ENCODE peak calls at places on chromosome 1, in eight cellular contexts. G is NCI-H1417 treated with DMSO at 0.1 percent for 48 hours; T is fibroblast of the aortic adventitia; I is nephron progenitor cell; V is EH; F is activated naive CD8-positive, alpha-beta T cell treated with anti-CD3 and anti-CD28 coated beads for 36 hours; Z is HS-5; X is stimulated activated naive CD4-positive, alpha-beta T cell. D is an unnamed sample.

GRCh38 chr1:26053718-26054572 is 8.0 kb upstream of the SLC30A2 start:
- DNase-seq in G (no peak), T (no peak), I (peak; percentile 54), V (no peak), F (no peak), Z (no peak), X (no peak), D (no peak)

GRCh38 chr1:1359316-1359667 is 937 bp upstream of the MXRA8 start:
- DNase-seq in G (no peak), T (peak; percentile 84), I (no peak), V (peak; percentile 82), F (no peak), Z (no peak), X (peak; percentile 21), D (no peak)

GRCh38 chr1:183461350-183461749 is 10.9 kb upstream of the SMG7 start:
- DNase-seq in G (no peak), T (peak; percentile 35), I (no peak), V (peak; percentile 21), F (no peak), Z (no peak), X (no peak), D (no peak)

GRCh38 chr1:206456577-206457375 is 13.5 kb upstream of the IKBKE start:
- DNase-seq in G (no peak), T (no peak), I (no peak), V (peak; percentile 76), F (no peak), Z (no peak), X (no peak), D (no peak)

GRCh38 chr1:77511440-77511840 is 171.0 kb downstream of the ZZZ3 start:
- DNase-seq in G (no peak), T (peak; percentile 91), I (no peak), V (peak; percentile 98), F (no peak), Z (peak; percentile 85), X (no peak), D (no peak)

GRCh38 chr1:227792216-227793078 is 23.0 kb upstream of the PRSS38 start:
- DNase-seq in G (no peak), T (no peak), I (no peak), V (no peak), F (no peak), Z (no peak), X (no peak), D (no peak)

GRCh38 chr1:190837888-190838287 is 360.2 kb upstream of the BRINP3 start:
- DNase-seq in G (no peak), T (no peak), I (no peak), V (no peak), F (no peak), Z (no peak), X (no peak), D (no peak)

GRCh38 chr1:43864111-43865045 is 69.2 kb upstream of the ARTN start:
- DNase-seq in G (no peak), T (no peak), I (no peak), V (no peak), F (no peak), Z (no peak), X (no peak), D (no peak)

GRCh38 chr1:66519988-66520387 is 14.0 kb upstream of the SGIP1 start:
- DNase-seq in G (no peak), T (no peak), I (no peak), V (no peak), F (no peak), Z (no peak), X (no peak), D (no peak)

GRCh38 chr1:198830397-198830796 is 191.6 kb downstream of the PTPRC start:
- DNase-seq in G (no peak), T (no peak), I (peak; percentile 5), V (no peak), F (no peak), Z (no peak), X (no peak), D (no peak)

GRCh38 chr1:195806060-195806459 is 802.2 kb downstream of the KCNT2 start:
- DNase-seq in G (no peak), T (no peak), I (no peak), V (peak; percentile 8), F (no peak), Z (no peak), X (no peak), D (no peak)

GRCh38 chr1:205631010-205631726 is 643 bp downstream of the ELK4 start:
- DNase-seq in G (peak; percentile 40), T (peak; percentile 60), I (peak; percentile 79), V (peak; percentile 75), F (peak; percentile 88), Z (peak; percentile 31), X (peak; percentile 84), D (peak; percentile 53)

GRCh38 chr1:109927908-109928307 is 17.3 kb downstream of the CSF1 start:
- DNase-seq in G (no peak), T (peak; percentile 88), I (no peak), V (peak; percentile 84), F (no peak), Z (no peak), X (no peak), D (no peak)

GRCh38 chr1:186566140-186566850 is 105.4 kb upstream of the PDC start:
- DNase-seq in G (no peak), T (no peak), I (no peak), V (peak; percentile 64), F (no peak), Z (no peak), X (no peak), D (no peak)

GRCh38 chr1:112673589-112674439 is 645 bp upstream of the MOV10 start:
- DNase-seq in G (no peak), T (peak; percentile 83), I (no peak), V (peak; percentile 71), F (no peak), Z (peak; percentile 28), X (peak; percentile 50), D (no peak)

GRCh38 chr1:221030121-221030649 is 150.9 kb downstream of the HLX start:
- DNase-seq in G (no peak), T (no peak), I (no peak), V (peak; percentile 63), F (no peak), Z (no peak), X (no peak), D (no peak)

GRCh38 chr1:202656951-202657646 is 53.2 kb downstream of the SYT2 start:
- DNase-seq in G (no peak), T (peak; percentile 34), I (peak; percentile 82), V (peak; percentile 56), F (no peak), Z (no peak), X (no peak), D (peak; percentile 29)

GRCh38 chr1:37255111-37255795 is 219.1 kb upstream of the ZC3H12A start:
- DNase-seq in G (no peak), T (peak; percentile 1), I (peak; percentile 97), V (no peak), F (peak; percentile 7), Z (no peak), X (no peak), D (peak; percentile 58)

GRCh38 chr1:8431028-8431427 is 113.1 kb downstream of the SLC45A1 start:
- DNase-seq in G (no peak), T (no peak), I (no peak), V (no peak), F (no peak), Z (no peak), X (peak; percentile 53), D (no peak)

GRCh38 chr1:241677171-241677570 is 25.1 kb downstream of the WDR64 start:
- DNase-seq in G (no peak), T (no peak), I (no peak), V (no peak), F (peak; percentile 12), Z (no peak), X (peak; percentile 75), D (no peak)

GRCh38 chr1:241081473-241081872 is 275.5 kb downstream of the RGS7 start:
- DNase-seq in G (no peak), T (no peak), I (no peak), V (peak; percentile 72), F (no peak), Z (peak; percentile 52), X (no peak), D (no peak)

GRCh38 chr1:89041055-89041707 is 18.5 kb upstream of the GBP3 start:
- DNase-seq in G (no peak), T (peak; percentile 65), I (no peak), V (peak; percentile 67), F (no peak), Z (peak; percentile 55), X (no peak), D (no peak)

GRCh38 chr1:20705356-20705755 is 12.5 kb downstream of the KIF17 start:
- DNase-seq in G (no peak), T (no peak), I (no peak), V (no peak), F (no peak), Z (no peak), X (no peak), D (no peak)

GRCh38 chr1:43565600-43566360 is 35.1 kb downstream of the PTPRF start:
- DNase-seq in G (peak; percentile 40), T (peak; percentile 33), I (peak; percentile 84), V (peak; percentile 67), F (peak; percentile 64), Z (no peak), X (peak; percentile 9), D (peak; percentile 61)

GRCh38 chr1:220137006-220137794 is 43.3 kb downstream of the IARS2 start:
- DNase-seq in G (no peak), T (no peak), I (no peak), V (no peak), F (no peak), Z (no peak), X (peak; percentile 6), D (no peak)

D was measured in neural crest cell.